ENCODE peak calls at places on chromosomes 5 and 9, in eight cellular contexts. L, T, F, P, V, A, C and W are unnamed samples.
A peak's percentile ranks its signal among the peaks of the same experiment; 100 is the strongest.

GRCh38 chr9:125815568-125815967 is 68.4 kb downstream of the PBX3 start:
- DNase-seq in T (no peak), C (no peak), P (no peak), F (no peak), V (no peak), A (no peak), L (peak; percentile 8), W (peak; percentile 52)

GRCh38 chr5:14869286-14870164 is 2.1 kb downstream of the ANKH start:
- DNase-seq in A (no peak), F (no peak), L (no peak), C (no peak), T (no peak), P (no peak), V (no peak), W (peak; percentile 64)

GRCh38 chr9:105656131-105656921 is 5.9 kb upstream of the TAL2 start:
- DNase-seq in P (peak; percentile 80), F (peak; percentile 33), T (peak; percentile 45), A (no peak), V (no peak), L (peak; percentile 4), C (no peak), W (peak; percentile 8)

GRCh38 chr5:129963359-129963758 is 59.1 kb downstream of the CHSY3 start:
- DNase-seq in F (no peak), T (no peak), C (no peak), A (no peak), L (no peak), V (no peak), P (peak; percentile 11), W (no peak)

GRCh38 chr9:122360891-122361290 is 9.9 kb upstream of the PTGS1 start:
- DNase-seq in C (no peak), A (peak; percentile 67), V (no peak), L (no peak), P (peak; percentile 35), F (no peak), T (no peak), W (peak; percentile 48)

GRCh38 chr9:95076696-95077052 is 240.8 kb downstream of the FANCC start:
- DNase-seq in P (no peak), V (no peak), C (no peak), L (no peak), T (no peak), F (no peak), A (no peak), W (no peak)

GRCh38 chr5:75608886-75609285 is 2.4 kb upstream of the ANKDD1B start:
- DNase-seq in L (no peak), T (no peak), C (no peak), A (no peak), V (no peak), F (no peak), P (no peak), W (no peak)

GRCh38 chr9:79572891-79573696 is 1.3 kb downstream of the TLE4 start:
- DNase-seq in A (peak; percentile 82), L (peak; percentile 27), C (peak; percentile 73), F (peak; percentile 56), P (peak; percentile 71), T (peak; percentile 35), V (peak; percentile 55), W (peak; percentile 60)

GRCh38 chr5:132747064-132747692 is at the start of gene CCNI2:
- DNase-seq in T (peak; percentile 33), L (peak; percentile 44), P (no peak), A (no peak), F (peak; percentile 54), V (peak; percentile 55), C (no peak), W (peak; percentile 68)

GRCh38 chr9:110837401-110838005 is 168.9 kb downstream of the MUSK start:
- DNase-seq in F (peak; percentile 38), A (no peak), P (no peak), T (no peak), L (no peak), C (no peak), V (no peak), W (no peak)

GRCh38 chr5:151086905-151087360 is 6.1 kb upstream of the TNIP1 start:
- DNase-seq in A (no peak), C (no peak), T (no peak), F (peak; percentile 82), V (peak; percentile 57), P (no peak), L (no peak), W (peak; percentile 86)

GRCh38 chr9:112819635-112820496 is 69.3 kb downstream of the SNX30 start:
- DNase-seq in A (no peak), F (peak; percentile 61), L (peak; percentile 63), T (peak; percentile 63), P (peak; percentile 75), C (no peak), V (no peak), W (peak; percentile 13)

GRCh38 chr5:137332296-137332695 is 166.8 kb downstream of the SPOCK1 start:
- DNase-seq in C (no peak), T (peak; percentile 8), F (no peak), V (no peak), L (no peak), A (no peak), P (no peak), W (no peak)

GRCh38 chr9:133981958-133982681 is 10.0 kb downstream of the VAV2 start:
- DNase-seq in C (peak; percentile 53), P (peak; percentile 55), A (peak; percentile 66), F (no peak), T (no peak), L (no peak), V (no peak), W (no peak)

GRCh38 chr5:179455320-179455719 is 95.0 kb upstream of the RUFY1 start:
- DNase-seq in C (no peak), V (no peak), L (no peak), F (no peak), A (peak; percentile 42), P (no peak), T (no peak), W (no peak)

GRCh38 chr5:72324186-72324825 is 4.1 kb downstream of the PTCD2 start:
- DNase-seq in P (no peak), V (no peak), A (no peak), F (no peak), T (no peak), L (no peak), C (no peak), W (no peak)

GRCh38 chr5:72325566-72326297 is 5.6 kb downstream of the PTCD2 start:
- DNase-seq in A (no peak), F (no peak), T (no peak), P (no peak), L (no peak), C (no peak), V (no peak), W (no peak)

GRCh38 chr5:72330712-72331111 is 10.5 kb downstream of the PTCD2 start:
- DNase-seq in A (no peak), T (no peak), P (no peak), L (no peak), F (no peak), C (no peak), V (no peak), W (no peak)

GRCh38 chr5:72326298-72326649 is 6.1 kb downstream of the PTCD2 start:
- DNase-seq in C (no peak), P (no peak), F (no peak), A (no peak), V (no peak), T (peak; percentile 36), L (no peak), W (no peak)

GRCh38 chr5:72328172-72328571 is 8.0 kb downstream of the PTCD2 start:
- DNase-seq in P (peak; percentile 77), T (peak; percentile 98), V (no peak), C (no peak), L (peak; percentile 11), A (no peak), F (no peak), W (no peak)
- TF ChIP-seq CTCF in P (no peak), T (no peak), V (no peak), C (no peak), L (no peak), A (no peak), F (no peak), W (no peak)

GRCh38 chr5:159430361-159431018 is 100.2 kb upstream of the IL12B start:
- DNase-seq in F (no peak), C (no peak), P (no peak), V (no peak), T (no peak), A (no peak), L (no peak), W (no peak)
- TF ChIP-seq CTCF in F (no peak), C (no peak), P (no peak), V (no peak), T (no peak), A (no peak), L (no peak), W (no peak)

GRCh38 chr9:124394596-124394995 is 20.6 kb downstream of the PSMB7 start:
- DNase-seq in C (no peak), L (no peak), F (no peak), A (no peak), T (no peak), V (no peak), P (no peak), W (no peak)
- TF ChIP-seq CTCF in C (no peak), L (no peak), F (no peak), A (peak; percentile 63), T (no peak), V (no peak), P (no peak), W (no peak)

DNA sequence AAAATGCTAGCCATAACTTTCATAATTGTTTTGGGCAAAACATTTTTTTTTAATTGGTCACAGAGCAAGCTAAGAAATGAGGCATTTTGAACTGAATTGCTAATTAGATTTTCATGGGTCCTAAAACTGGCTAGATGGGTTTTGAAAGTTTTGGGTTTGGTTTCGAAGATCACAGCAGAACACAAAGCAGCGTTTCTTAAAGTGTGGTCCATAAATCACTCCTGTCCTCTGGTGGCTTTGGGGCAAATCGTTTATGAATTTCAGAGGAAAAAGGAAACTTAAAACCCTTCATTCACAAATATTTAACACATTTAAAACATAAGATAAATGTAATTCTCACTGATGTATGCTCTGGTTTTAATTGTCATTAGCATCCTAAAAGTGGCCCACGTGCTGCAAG is 503.7 kb downstream of the SPATA31D1 start:
- DNase-seq in A (no peak), V (no peak), F (no peak), L (no peak), P (no peak), T (no peak), C (no peak), W (no peak)
- TF ChIP-seq CTCF in A (peak; percentile 64), V (no peak), F (no peak), L (no peak), P (no peak), T (no peak), C (no peak), W (no peak)